ENCODE peak calls at places on chromosomes 1 and 21, in four cellular contexts. P, D, R and G are unnamed samples.

GRCh38 chr1:115065021-115065420 is 24.3 kb downstream of the TSPAN2 start:
- DNase-seq in P (no peak), D (no peak), R (no peak), G (no peak)

GRCh38 chr1:87955038-87955437 is 626.4 kb downstream of the LMO4 start:
- DNase-seq in P (no peak), D (no peak), R (no peak), G (no peak)

GRCh38 chr1:32012709-32013385 is 821 bp upstream of the KHDRBS1 start:
- DNase-seq in P (no peak), D (no peak), R (no peak), G (no peak)

GRCh38 chr1:201481761-201482493 is 12.9 kb upstream of the PHLDA3 start:
- DNase-seq in P (peak), D (peak), R (peak), G (peak)

GRCh38 chr1:30083800-30084464 is 639.5 kb downstream of the MATN1 start:
- DNase-seq in P (peak), D (no peak), R (peak), G (peak)

GRCh38 chr21:26982767-26983166 is 15.9 kb upstream of the ADAMTS5 start:
- DNase-seq in P (no peak), D (no peak), R (no peak), G (no peak)

GRCh38 chr1:10667815-10668214 is 128.6 kb downstream of the CASZ1 start:
- DNase-seq in P (no peak), D (no peak), R (no peak), G (no peak)

GRCh38 chr21:35400233-35400939 is 351.3 kb upstream of the RUNX1 start:
- DNase-seq in P (peak), D (no peak), R (no peak), G (peak)

GRCh38 chr1:151968058-151968457 is 25.6 kb downstream of the S100A10 start:
- DNase-seq in P (peak), D (no peak), R (no peak), G (no peak)

GRCh38 chr1:202247837-202248795 is 54.5 kb downstream of the LGR6 start:
- DNase-seq in P (no peak), D (no peak), R (no peak), G (no peak)

GRCh38 chr1:221093903-221094865 is 214.9 kb downstream of the HLX start:
- DNase-seq in P (no peak), D (no peak), R (no peak), G (no peak)

GRCh38 chr1:179034720-179035119 is 9.0 kb downstream of the FAM20B start:
- DNase-seq in P (no peak), D (no peak), R (no peak), G (no peak)

GRCh38 chr1:167401260-167401873 is 117.0 kb downstream of the CD247 start:
- DNase-seq in P (peak), D (peak), R (no peak), G (peak)

GRCh38 chr1:187067160-187067559 is 238.4 kb downstream of the PLA2G4A start:
- DNase-seq in P (no peak), D (no peak), R (no peak), G (no peak)

DNA sequence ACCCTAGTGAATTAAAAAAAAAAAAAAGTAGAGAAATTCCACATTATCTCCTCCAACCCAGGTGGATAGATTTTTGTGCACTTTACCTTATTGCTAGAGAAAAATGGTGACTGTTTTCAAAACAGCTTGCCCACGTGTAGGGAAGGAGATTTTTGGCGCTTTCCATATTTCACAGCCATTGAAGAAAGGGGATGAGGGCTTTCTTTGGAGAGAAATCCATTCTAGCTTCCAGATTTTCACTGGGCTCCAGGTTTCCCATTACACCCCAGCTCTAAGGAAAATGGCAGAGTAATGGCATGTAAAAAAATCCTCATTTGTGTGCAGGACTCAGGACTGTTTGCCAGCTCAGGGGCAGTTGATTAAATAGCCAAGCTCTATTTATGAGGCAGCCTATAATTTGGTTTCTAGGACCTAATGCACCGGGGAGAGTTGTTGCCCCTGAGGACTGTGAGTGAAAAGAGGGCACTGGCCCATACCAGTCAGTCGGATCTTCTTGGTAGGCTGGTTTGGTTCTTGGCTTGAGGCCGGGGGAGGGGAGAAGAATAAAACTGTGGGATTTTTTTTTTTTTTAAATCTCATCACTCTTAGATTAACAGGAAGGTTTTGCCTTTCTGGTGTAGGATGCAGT is 2.1 kb upstream of the ARID1A start:
- DNase-seq in P (no peak), D (no peak), R (no peak), G (no peak)
- H3K4me3 ChIP-seq in P (no peak), D (peak), R (peak), G (peak)

GRCh38 chr1:37999434-38000232 is 5.7 kb downstream of the FHL3 start:
- DNase-seq in P (no peak), D (peak), R (peak), G (no peak)
- H3K4me3 ChIP-seq in P (no peak), D (no peak), R (no peak), G (peak)

GRCh38 chr1:20285510-20285909 is 5.2 kb upstream of the VWA5B1 start:
- DNase-seq in P (no peak), D (no peak), R (no peak), G (no peak)

GRCh38 chr1:20291621-20292020 is 946 bp downstream of the VWA5B1 start:
- DNase-seq in P (no peak), D (no peak), R (no peak), G (no peak)

GRCh38 chr1:20290624-20291597 is at the start of gene VWA5B1:
- DNase-seq in P (no peak), D (no peak), R (no peak), G (no peak)
- H3K4me3 ChIP-seq in P (no peak), D (no peak), R (no peak), G (no peak)

DNA sequence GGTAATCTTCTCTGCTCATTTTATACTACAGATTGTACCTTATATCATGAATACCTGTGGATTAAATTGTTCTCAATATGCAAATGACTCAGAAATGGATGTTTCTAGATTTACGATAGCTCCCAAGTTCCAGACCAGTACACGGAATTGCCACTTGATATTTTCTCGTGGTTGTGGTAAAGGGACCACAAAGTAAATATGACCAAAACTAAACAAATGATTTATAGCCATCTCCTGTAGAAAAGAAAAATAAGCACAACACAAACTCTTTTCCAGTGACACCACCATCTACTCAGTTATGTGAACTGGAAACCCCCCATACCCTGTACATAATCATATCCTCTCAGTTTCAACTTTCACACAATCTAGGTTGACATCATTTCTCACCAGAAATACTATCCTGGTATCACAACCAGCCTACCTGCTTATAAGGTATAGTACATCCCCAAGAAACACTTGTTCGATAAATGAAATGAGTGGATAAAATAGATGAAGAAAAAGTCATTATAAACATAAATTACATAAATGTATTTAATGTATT is 172.3 kb downstream of the ADGRL4 start:
- DNase-seq in P (no peak), D (no peak), R (no peak), G (no peak)
- H3K4me3 ChIP-seq in P (no peak), D (no peak), R (no peak), G (no peak)

DNA sequence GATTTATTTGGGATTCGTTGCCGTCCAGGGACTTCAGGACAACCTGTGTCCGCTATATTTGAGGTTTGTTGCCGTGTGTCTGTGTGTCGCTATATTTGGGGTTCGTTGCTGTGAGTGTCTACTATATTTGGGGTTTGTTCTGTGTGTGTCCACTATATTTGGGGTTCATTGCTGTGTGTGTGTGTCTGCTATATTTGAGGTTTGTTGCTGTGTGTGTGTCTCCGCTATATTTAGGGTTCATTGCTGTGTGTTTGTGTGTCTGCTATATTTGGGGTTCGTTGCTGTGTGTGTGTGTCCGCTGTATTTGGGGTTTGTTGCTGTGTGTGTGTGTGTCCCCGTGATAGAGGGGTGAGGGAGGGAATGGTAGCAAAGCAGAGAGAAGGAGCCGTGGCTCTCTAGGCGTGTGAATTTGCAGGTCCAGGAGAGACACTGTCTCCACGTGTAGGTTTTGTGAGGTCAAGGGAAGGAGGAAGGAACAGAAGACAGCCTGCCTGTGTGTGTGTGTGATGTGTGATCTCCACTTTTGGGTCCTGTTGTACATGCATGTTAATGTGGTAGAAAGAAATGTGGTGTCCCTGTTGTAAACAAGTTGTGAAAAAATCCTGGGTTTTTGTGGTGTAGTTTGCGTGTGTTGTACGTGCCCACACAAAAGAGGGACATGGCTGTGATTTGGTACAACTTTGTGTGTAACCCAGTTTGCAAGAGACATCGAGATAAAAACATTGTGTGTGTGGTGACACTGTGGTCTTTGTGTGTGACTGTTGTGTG is 56.2 kb upstream of the ECE1 start:
- DNase-seq in P (peak), D (no peak), R (no peak), G (no peak)
- H3K4me3 ChIP-seq in P (no peak), D (no peak), R (peak), G (peak)

GRCh38 chr1:15152318-15153183 is 996 bp upstream of the TMEM51 start:
- DNase-seq in P (peak), D (peak), R (peak), G (peak)
- H3K4me3 ChIP-seq in P (peak), D (peak), R (peak), G (peak)

GRCh38 chr1:163174524-163175437 is 27.9 kb downstream of the RGS5 start:
- DNase-seq in P (peak), D (peak), R (peak), G (peak)
- H3K4me3 ChIP-seq in P (no peak), D (no peak), R (peak), G (no peak)

GRCh38 chr1:245247356-245247755 is 92.6 kb downstream of the KIF26B start:
- DNase-seq in P (no peak), D (no peak), R (no peak), G (no peak)

GRCh38 chr1:245245021-245245667 is 90.4 kb downstream of the KIF26B start:
- DNase-seq in P (peak), D (no peak), R (no peak), G (no peak)

GRCh38 chr1:245242989-245243388 is 88.2 kb downstream of the KIF26B start:
- DNase-seq in P (peak), D (no peak), R (no peak), G (no peak)

DNA sequence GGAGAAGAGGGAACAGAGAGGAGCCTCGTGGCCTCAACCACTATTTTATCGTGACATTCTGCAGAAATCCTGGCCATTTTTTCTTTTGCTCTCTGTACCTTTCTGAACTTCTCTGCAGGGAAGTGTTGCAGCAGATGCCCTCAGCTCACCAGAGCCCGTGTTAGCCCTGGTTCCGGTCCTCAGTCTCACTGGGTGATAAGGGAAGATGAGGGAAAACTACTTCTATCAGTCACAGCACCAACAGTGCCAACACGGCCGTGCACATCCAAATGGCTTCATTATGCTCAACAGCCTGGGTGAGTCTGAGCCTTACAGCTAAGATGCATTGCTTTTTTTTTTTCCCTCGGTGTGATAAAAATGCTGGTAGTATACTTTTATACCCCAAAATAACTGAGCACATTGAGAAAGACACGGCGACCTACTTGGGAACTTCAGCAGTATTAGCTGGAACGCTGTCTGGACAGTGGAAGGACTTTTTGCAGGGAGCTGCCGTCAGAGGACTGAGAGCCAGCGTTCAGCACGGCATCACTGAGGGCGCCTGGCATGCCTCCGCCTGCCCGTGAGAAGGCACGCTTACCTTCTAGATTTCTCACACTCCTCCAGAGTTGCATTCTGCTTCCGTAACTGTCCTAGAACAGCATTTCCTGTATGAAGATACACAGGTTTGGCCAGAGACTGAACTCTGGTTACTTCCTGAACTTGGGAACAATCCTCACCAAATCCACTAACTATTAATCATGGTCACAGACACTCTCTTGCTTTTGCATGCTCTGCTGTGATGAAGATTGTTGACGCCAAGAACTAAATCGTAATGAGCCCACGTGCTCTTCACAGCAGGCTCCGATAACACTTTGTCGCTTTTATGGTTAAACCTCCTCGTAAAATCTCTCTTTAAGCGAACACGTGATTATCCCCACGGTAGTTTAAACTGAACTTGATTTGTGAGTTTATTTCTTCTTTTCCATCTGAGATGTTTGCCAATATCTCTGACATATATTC is 93.3 kb downstream of the KIF26B start:
- DNase-seq in P (no peak), D (no peak), R (no peak), G (no peak)
- H3K4me3 ChIP-seq in P (no peak), D (no peak), R (no peak), G (no peak)

GRCh38 chr1:27391511-27392095 is 819 bp upstream of the GPR3 start:
- DNase-seq in P (peak), D (no peak), R (no peak), G (no peak)
- H3K4me3 ChIP-seq in P (no peak), D (no peak), R (peak), G (peak)